ENCODE peak calls at places on chromosomes 3 and 15, in five cellular contexts. O is pancreas, F is activated B cell treated with CpG ODN at 0.5 μM for 24 hours, N is Panc1, K is left cardiac atrium. B is an unnamed sample.

GRCh38 chr3:157170861-157171260 is 10.9 kb upstream of the CCNL1 start:
- ATAC-seq in O (no peak), K (peak), F (no peak), N (no peak), B (no peak)

GRCh38 chr3:127799476-127800222 is 22.7 kb downstream of the MGLL start:
- ATAC-seq in N (no peak), O (peak), K (no peak), F (no peak), B (peak)

GRCh38 chr3:106059953-106060517 is 191.2 kb upstream of the CBLB start:
- ATAC-seq in F (no peak), N (no peak), O (no peak), K (peak), B (no peak)

GRCh38 chr3:13135251-13135810 is 62.1 kb upstream of the IQSEC1 start:
- ATAC-seq in N (no peak), O (no peak), K (peak), F (no peak), B (no peak)

GRCh38 chr3:131972091-131972490 is 62.7 kb downstream of the CPNE4 start:
- ATAC-seq in O (no peak), F (no peak), K (no peak), N (no peak), B (no peak)

GRCh38 chr15:92009162-92009561 is 155.7 kb downstream of the SLCO3A1 start:
- ATAC-seq in O (no peak), F (no peak), K (no peak), N (no peak), B (no peak)

GRCh38 chr3:10638466-10638865 is 133.1 kb upstream of the ATP2B2 start:
- ATAC-seq in N (no peak), O (no peak), F (no peak), K (no peak), B (no peak)

GRCh38 chr3:78995087-78995486 is 772.7 kb downstream of the ROBO1 start:
- ATAC-seq in F (no peak), O (no peak), K (no peak), N (no peak), B (no peak)

GRCh38 chr3:109098245-109098644 is 19.7 kb downstream of the MORC1 start:
- ATAC-seq in K (no peak), O (peak), N (peak), F (no peak), B (peak)

GRCh38 chr3:115487972-115488371 is 135.3 kb upstream of the GAP43 start:
- ATAC-seq in O (no peak), N (no peak), F (no peak), K (no peak), B (no peak)

GRCh38 chr3:180421221-180421620 is 180.7 kb upstream of the TTC14 start:
- ATAC-seq in N (no peak), K (no peak), O (no peak), F (no peak), B (no peak)

GRCh38 chr3:35773398-35773797 is 134.1 kb downstream of the ARPP21 start:
- ATAC-seq in F (no peak), N (no peak), K (no peak), O (no peak), B (no peak)

GRCh38 chr15:100663066-100663465 is 60.7 kb downstream of the ASB7 start:
- ATAC-seq in F (no peak), O (no peak), K (no peak), N (peak), B (peak)

GRCh38 chr3:10845240-10845761 is 29.3 kb downstream of the SLC6A11 start:
- ATAC-seq in K (no peak), O (peak), N (no peak), F (no peak), B (no peak)

B was measured in SK-N-SH treated with all-trans-retinoic acid at 6 μM for 48 hours.